ENCODE peak calls at places on chromosomes 13 and 19, in eight cellular contexts. S, V, M, C, J, Q, Y and U are unnamed samples.

GRCh38 chr13:48066310-48066989 is 28.5 kb downstream of the MED4 start:
- DNase-seq in S (no peak), V (no peak), M (no peak), C (no peak), J (no peak), Q (no peak), Y (peak), U (no peak)

GRCh38 chr19:54674021-54674617 is 11.3 kb downstream of the LILRB4 start:
- DNase-seq in S (no peak), V (no peak), M (no peak), C (peak), J (no peak), Q (no peak), Y (peak), U (no peak)

GRCh38 chr19:38032951-38033350 is 125.9 kb downstream of the SIPA1L3 start:
- DNase-seq in S (no peak), V (no peak), M (no peak), C (peak), J (no peak), Q (no peak), Y (no peak), U (no peak)

GRCh38 chr19:17235618-17236413 is 9.8 kb downstream of the OCEL1 start:
- DNase-seq in S (peak), V (peak), M (peak), C (peak), J (peak), Q (peak), Y (peak), U (peak)

GRCh38 chr13:59931621-59932020 is 232.1 kb downstream of the DIAPH3 start:
- DNase-seq in S (no peak), V (no peak), M (no peak), C (no peak), J (no peak), Q (no peak), Y (no peak), U (no peak)

GRCh38 chr13:51683537-51684050 is 99.3 kb downstream of the WDFY2 start:
- DNase-seq in S (no peak), V (no peak), M (no peak), C (no peak), J (no peak), Q (no peak), Y (no peak), U (no peak)

GRCh38 chr13:64817721-64818120 is 2412.4 kb downstream of the PCDH9 start:
- DNase-seq in S (no peak), V (peak), M (no peak), C (no peak), J (no peak), Q (no peak), Y (peak), U (no peak)

GRCh38 chr13:80824231-80824630 is 483.3 kb upstream of the SPRY2 start:
- DNase-seq in S (no peak), V (no peak), M (no peak), C (no peak), J (no peak), Q (no peak), Y (no peak), U (no peak)

GRCh38 chr13:84645196-84646071 is 763.2 kb upstream of the SLITRK1 start:
- DNase-seq in S (no peak), V (peak), M (no peak), C (no peak), J (no peak), Q (no peak), Y (no peak), U (no peak)

GRCh38 chr13:113897161-113897560 is 33.3 kb upstream of the GAS6 start:
- DNase-seq in S (no peak), V (peak), M (no peak), C (no peak), J (no peak), Q (no peak), Y (peak), U (no peak)

GRCh38 chr13:27117947-27118346 is 53.7 kb downstream of the USP12 start:
- DNase-seq in S (no peak), V (no peak), M (no peak), C (no peak), J (no peak), Q (no peak), Y (no peak), U (no peak)

GRCh38 chr19:11205939-11206570 is 8.7 kb upstream of the KANK2 start:
- DNase-seq in S (no peak), V (no peak), M (no peak), C (peak), J (no peak), Q (no peak), Y (no peak), U (peak)

GRCh38 chr19:38690146-38690545 is 42.7 kb downstream of the ACTN4 start:
- DNase-seq in S (no peak), V (no peak), M (no peak), C (no peak), J (no peak), Q (no peak), Y (no peak), U (no peak)